ENCODE peak calls at places on chromosomes 2 and 18, in four cellular contexts. V is MM.1S, I is testis, E is heart right ventricle. B is an unnamed sample.

GRCh38 chr2:148553332-148553887 is 91.1 kb upstream of the EPC2 start:
- DNase-seq in I (no peak), V (no peak), E (no peak), B (no peak)

GRCh38 chr2:567496-567864 is 109.7 kb downstream of the TMEM18 start:
- DNase-seq in I (no peak), V (no peak), E (no peak), B (no peak)

GRCh38 chr2:109702250-109702985 is 88.3 kb downstream of the SOWAHC start:
- DNase-seq in I (no peak), E (no peak), V (no peak), B (no peak)

GRCh38 chr2:201358684-201359083 is 1.5 kb upstream of the FLACC1 start:
- DNase-seq in I (no peak), V (no peak), E (no peak), B (no peak)

GRCh38 chr18:2655954-2656236 is 369 bp downstream of the SMCHD1 start:
- DNase-seq in V (no peak), E (no peak), I (peak), B (no peak)

GRCh38 chr2:8719528-8719927 is 37.7 kb downstream of the ID2 start:
- DNase-seq in V (no peak), E (no peak), I (no peak), B (no peak)

GRCh38 chr2:240326246-240326645 is 109.2 kb upstream of the GPC1 start:
- DNase-seq in I (no peak), V (no peak), E (no peak), B (no peak)

GRCh38 chr2:220880623-220881022 is 691.5 kb downstream of the EPHA4 start:
- DNase-seq in E (no peak), I (no peak), V (no peak), B (no peak)

GRCh38 chr2:48332286-48332685 is 197.7 kb upstream of the STON1 start:
- DNase-seq in V (no peak), E (no peak), I (no peak), B (no peak)

GRCh38 chr2:38074047-38074774 is 1.7 kb downstream of the CYP1B1 start:
- DNase-seq in E (no peak), V (no peak), I (no peak), B (no peak)

GRCh38 chr2:106956879-106957278 is 70.9 kb upstream of the ST6GAL2 start:
- DNase-seq in V (no peak), I (no peak), E (no peak), B (no peak)

GRCh38 chr2:85448840-85449588 is 30.5 kb downstream of the SH2D6 start:
- DNase-seq in V (no peak), E (no peak), I (peak), B (no peak)

GRCh38 chr18:49519041-49519971 is 32.3 kb upstream of the C18orf32 start:
- DNase-seq in E (no peak), I (no peak), V (no peak), B (no peak)

GRCh38 chr2:214593723-214594122 is 182.9 kb downstream of the VWC2L start:
- DNase-seq in E (no peak), I (no peak), V (no peak), B (no peak)

GRCh38 chr2:176455865-176456291 is 186.6 kb downstream of the MTX2 start:
- DNase-seq in V (no peak), I (peak), E (peak), B (no peak)

GRCh38 chr2:60105868-60106267 is 447.6 kb downstream of the BCL11A start:
- DNase-seq in E (no peak), V (no peak), I (no peak), B (no peak)

GRCh38 chr18:69897397-69898108 is 50.1 kb downstream of the CD226 start:
- DNase-seq in E (no peak), I (no peak), V (no peak), B (no peak)

GRCh38 chr2:165909466-165909865 is 44.1 kb downstream of the TTC21B start:
- DNase-seq in E (no peak), V (no peak), I (no peak), B (no peak)

GRCh38 chr2:207473203-207473865 is 56.4 kb upstream of the CREB1 start:
- DNase-seq in E (no peak), I (peak), V (peak), B (peak)

GRCh38 chr2:72913531-72914225 is 3.6 kb upstream of the EMX1 start:
- DNase-seq in I (no peak), E (no peak), V (no peak), B (no peak)

GRCh38 chr2:105510761-105511669 is 112.2 kb upstream of the FHL2 start:
- DNase-seq in V (peak), I (no peak), E (no peak), B (no peak)

GRCh38 chr2:37635359-37636208 is 35.9 kb downstream of the CDC42EP3 start:
- DNase-seq in V (no peak), I (no peak), E (no peak), B (no peak)

GRCh38 chr2:26637811-26638310 is 3.3 kb downstream of the CIB4 start:
- DNase-seq in I (no peak), E (no peak), V (no peak), B (no peak)

GRCh38 chr2:16661936-16662335 is 3.7 kb downstream of the CYRIA start:
- DNase-seq in I (no peak), V (no peak), E (no peak), B (no peak)

GRCh38 chr2:223100061-223100511 is 48.1 kb downstream of the KCNE4 start:
- DNase-seq in E (peak), I (peak), V (no peak), B (peak)

GRCh38 chr2:191847764-191848163 is 876 bp upstream of the CAVIN2 start:
- DNase-seq in V (no peak), E (no peak), I (no peak), B (peak)

GRCh38 chr2:191848771-191849726 is 2.2 kb upstream of the CAVIN2 start:
- DNase-seq in E (no peak), V (no peak), I (no peak), B (no peak)

GRCh38 chr2:191854385-191855372 is 7.8 kb upstream of the CAVIN2 start:
- DNase-seq in I (no peak), V (no peak), E (no peak), B (no peak)

GRCh38 chr2:191853843-191854242 is 7.0 kb upstream of the CAVIN2 start:
- DNase-seq in E (no peak), V (no peak), I (no peak), B (no peak)

GRCh38 chr2:191851159-191851558 is 4.3 kb upstream of the CAVIN2 start:
- DNase-seq in V (no peak), E (no peak), I (no peak), B (no peak)
- H3K4me3 ChIP-seq in V (no peak), E (no peak), I (no peak), B (no peak)

DNA sequence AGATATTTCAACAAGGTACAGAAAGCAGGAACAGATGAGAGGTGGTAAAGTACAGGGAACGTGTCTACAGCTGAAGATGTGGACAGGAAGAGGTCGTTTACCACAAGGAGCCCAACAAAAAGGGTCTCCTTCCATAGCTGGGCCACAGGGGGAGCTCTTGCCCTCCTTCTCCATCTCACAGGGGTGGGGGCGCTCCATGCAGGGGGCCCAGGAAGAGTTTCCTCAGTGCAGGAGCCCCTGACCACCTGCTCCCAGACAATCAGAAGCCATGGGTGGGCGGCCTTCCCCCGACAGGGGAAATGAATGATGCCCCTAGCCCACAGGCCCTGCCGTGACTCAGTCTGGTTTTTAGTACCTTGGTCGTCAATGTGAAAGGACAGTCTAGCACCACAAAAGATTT is 163.6 kb upstream of the ZNF516 start:
- DNase-seq in I (no peak), V (no peak), E (no peak), B (no peak)
- TF ChIP-seq CTCF in I (peak), V (no peak), E (peak), B (no peak)

GRCh38 chr18:13539050-13539449 is 187.3 kb downstream of the FAM210A start:
- DNase-seq in I (peak), E (no peak), V (no peak), B (no peak)
- H3K27ac ChIP-seq in I (peak), E (peak), V (no peak), B (no peak)

DNA sequence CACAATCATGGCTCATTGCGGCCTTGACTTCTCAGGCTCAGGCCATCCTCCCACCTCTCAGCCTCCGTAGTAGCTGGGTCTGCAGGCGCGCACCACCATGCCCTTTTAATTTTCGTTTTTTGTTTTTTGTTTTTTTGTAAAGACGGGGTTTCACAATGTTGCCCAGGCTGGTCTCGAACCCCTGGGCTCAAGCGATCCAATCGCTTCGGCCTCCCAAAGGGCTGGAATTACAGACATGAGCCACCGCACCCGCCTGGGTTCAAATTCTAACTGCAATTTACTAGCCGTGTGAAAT is 12.3 kb upstream of the DCTN1 start:
- DNase-seq in E (no peak), I (no peak), V (no peak), B (no peak)
- H3K4me3 ChIP-seq in E (no peak), I (peak), V (peak), B (no peak)

GRCh38 chr2:95392730-95393455 is 9.6 kb upstream of the FAHD2A start:
- DNase-seq in I (no peak), E (no peak), V (no peak), B (no peak)
- TF ChIP-seq CTCF in I (peak), E (no peak), V (peak), B (no peak)

DNA sequence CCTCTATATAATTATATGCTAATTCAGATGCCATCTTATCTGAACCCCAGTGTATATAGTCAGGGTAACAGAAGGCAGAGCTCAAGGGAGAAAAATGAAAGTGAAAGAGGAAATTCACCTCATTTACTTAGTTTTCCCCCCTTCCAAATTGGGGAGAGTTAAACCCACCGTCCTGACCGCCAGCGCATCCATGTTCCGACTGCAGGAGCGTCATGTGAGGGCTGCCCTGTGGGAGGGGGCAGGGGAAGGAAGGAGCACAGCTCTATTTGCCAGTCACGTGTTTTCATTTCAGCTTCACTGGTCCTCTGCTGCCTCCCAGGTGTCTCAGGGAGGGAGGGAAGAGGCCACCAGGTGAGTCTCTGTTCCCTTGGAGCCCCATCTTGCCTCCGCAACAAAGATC is 13.2 kb downstream of the CNNM4 start:
- DNase-seq in I (no peak), E (no peak), V (peak), B (no peak)
- H3K27ac ChIP-seq in I (no peak), E (no peak), V (peak), B (peak)

DNA sequence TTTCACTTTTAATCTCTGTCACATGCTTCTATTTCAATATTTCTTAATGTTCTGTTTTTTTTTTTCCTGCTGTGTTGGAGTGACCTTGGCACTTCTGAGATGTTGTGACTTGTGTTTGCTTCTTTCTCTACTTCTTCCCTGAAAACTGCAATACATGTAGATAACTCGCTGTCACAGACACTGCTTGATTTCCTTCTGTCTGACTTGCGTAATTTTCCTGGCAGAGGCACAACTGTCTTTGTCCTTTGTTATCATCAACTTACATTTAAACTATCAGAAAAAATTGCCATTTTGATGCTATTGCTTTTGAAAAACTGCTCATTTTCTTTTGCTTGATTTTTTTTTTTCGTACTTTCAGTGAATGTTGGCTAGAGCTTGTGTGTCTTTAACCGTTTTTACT is 69.0 kb downstream of the BABAM2 start:
- DNase-seq in I (peak), E (no peak), V (no peak), B (no peak)
- H3K4me3 ChIP-seq in I (no peak), E (no peak), V (no peak), B (no peak)

GRCh38 chr2:120452945-120453634 is 107.2 kb downstream of the INHBB start:
- DNase-seq in I (no peak), V (no peak), E (no peak), B (no peak)

GRCh38 chr2:120456867-120457266 is 110.9 kb downstream of the INHBB start:
- DNase-seq in E (no peak), V (no peak), I (no peak), B (no peak)

GRCh38 chr2:120453635-120453998 is 107.7 kb downstream of the INHBB start:
- DNase-seq in V (no peak), E (no peak), I (no peak), B (no peak)

GRCh38 chr2:120452131-120452530 is 106.2 kb downstream of the INHBB start:
- DNase-seq in E (no peak), V (no peak), I (no peak), B (no peak)

GRCh38 chr2:120454993-120455789 is 109.3 kb downstream of the INHBB start:
- DNase-seq in I (no peak), V (no peak), E (no peak), B (no peak)
- TF ChIP-seq CTCF in I (no peak), V (no peak), E (no peak), B (no peak)

GRCh38 chr2:18531198-18531597 is 29.3 kb downstream of the RDH14 start:
- DNase-seq in E (no peak), I (no peak), V (no peak), B (no peak)
- H3K27ac ChIP-seq in E (no peak), I (no peak), V (no peak), B (no peak)